ENCODE peak calls at places on chromosomes 2 and 18, in six cellular contexts. A, Z, D, Y, M and I are unnamed samples.

GRCh38 chr2:240528406-240529040 is 29.3 kb downstream of the ANKMY1 start:
- DNase-seq in A (no peak), Z (no peak), D (no peak), Y (no peak), M (no peak), I (no peak)

GRCh38 chr2:230018153-230018552 is 50.6 kb downstream of the SLC16A14 start:
- DNase-seq in A (no peak), Z (peak; percentile 60), D (no peak), Y (no peak), M (no peak), I (no peak)

GRCh38 chr18:51235011-51235789 is 37.7 kb upstream of the MEX3C start:
- DNase-seq in A (no peak), Z (peak; percentile 74), D (no peak), Y (peak; percentile 89), M (no peak), I (no peak)

GRCh38 chr2:152718909-152719645 is 657 bp downstream of the ARL6IP6 start:
- DNase-seq in A (no peak), Z (peak; percentile 86), D (peak; percentile 38), Y (peak; percentile 84), M (no peak), I (peak; percentile 73)

GRCh38 chr2:88099798-88100488 is 27.9 kb downstream of the FABP1 start:
- DNase-seq in A (no peak), Z (no peak), D (no peak), Y (peak; percentile 47), M (no peak), I (no peak)

GRCh38 chr2:45649457-45649854 is 2.0 kb upstream of the PRKCE start:
- DNase-seq in A (no peak), Z (peak; percentile 23), D (peak; percentile 61), Y (peak; percentile 27), M (no peak), I (peak; percentile 25)

GRCh38 chr2:110674620-110675555 is 3.0 kb downstream of the BUB1 start:
- DNase-seq in A (no peak), Z (peak; percentile 57), D (peak; percentile 75), Y (peak; percentile 49), M (no peak), I (no peak)

GRCh38 chr2:70494283-70494886 is 59.2 kb downstream of the TGFA start:
- DNase-seq in A (no peak), Z (no peak), D (no peak), Y (no peak), M (no peak), I (no peak)

GRCh38 chr2:137952586-137953129 is 11.6 kb upstream of the HNMT start:
- DNase-seq in A (no peak), Z (peak; percentile 66), D (no peak), Y (peak; percentile 7), M (no peak), I (no peak)